ENCODE peak calls at places on chromosomes 1 and 21, in nine cellular contexts. N is fibroblast of lung, K is transverse colon, M is foreskin keratinocyte, Q is gastrocnemius medialis, D is ascending aorta, A is hepatocyte, E is pancreas, J is A673. S is an unnamed sample.
A peak's percentile ranks its signal among the peaks of the same experiment; 100 is the strongest.

GRCh38 chr1:48673725-48674124 is 103.0 kb downstream of the BEND5 start:
- DNase-seq in A (peak; percentile 30), K (no peak), E (no peak), D (no peak), M (no peak), N (no peak), Q (no peak), J (no peak), S (no peak)

GRCh38 chr1:211259596-211260126 is 495 bp downstream of the RCOR3 start:
- DNase-seq in D (peak; percentile 77), M (peak; percentile 5), A (peak; percentile 86), K (peak; percentile 61), N (no peak), J (peak; percentile 75), E (peak; percentile 83), Q (peak; percentile 59), S (peak; percentile 82)

GRCh38 chr1:212954514-212954913 is 4.2 kb downstream of the VASH2 start:
- DNase-seq in J (no peak), Q (no peak), E (no peak), M (no peak), D (no peak), K (no peak), A (no peak), N (no peak), S (no peak)

GRCh38 chr1:195790514-195791168 is 817.6 kb downstream of the KCNT2 start:
- DNase-seq in J (no peak), D (no peak), K (no peak), M (no peak), A (no peak), E (peak; percentile 34), Q (no peak), N (no peak), S (no peak)

GRCh38 chr1:119489201-119489600 is 17.8 kb upstream of the HSD3B1 start:
- DNase-seq in A (no peak), Q (no peak), E (no peak), J (no peak), M (no peak), N (no peak), D (no peak), K (no peak), S (no peak)

GRCh38 chr1:57894315-57894714 is 470.5 kb upstream of the DAB1 start:
- DNase-seq in Q (no peak), M (peak; percentile 93), E (no peak), D (no peak), N (no peak), J (no peak), K (no peak), A (no peak), S (no peak)

GRCh38 chr21:45987121-45987711 is 5.6 kb downstream of the COL6A1 start:
- DNase-seq in D (peak; percentile 63), J (no peak), A (no peak), M (no peak), K (no peak), N (no peak), Q (peak; percentile 9), E (peak; percentile 80), S (peak; percentile 44)

GRCh38 chr1:235455806-235456205 is 48.4 kb downstream of the B3GALNT2 start:
- DNase-seq in M (no peak), J (no peak), D (no peak), N (no peak), Q (no peak), K (no peak), E (no peak), A (no peak), S (no peak)

GRCh38 chr1:234976880-234977680 is 151.6 kb downstream of the TOMM20 start:
- DNase-seq in A (no peak), M (no peak), E (no peak), K (no peak), N (no peak), Q (no peak), J (no peak), D (peak; percentile 64), S (no peak)

DNA sequence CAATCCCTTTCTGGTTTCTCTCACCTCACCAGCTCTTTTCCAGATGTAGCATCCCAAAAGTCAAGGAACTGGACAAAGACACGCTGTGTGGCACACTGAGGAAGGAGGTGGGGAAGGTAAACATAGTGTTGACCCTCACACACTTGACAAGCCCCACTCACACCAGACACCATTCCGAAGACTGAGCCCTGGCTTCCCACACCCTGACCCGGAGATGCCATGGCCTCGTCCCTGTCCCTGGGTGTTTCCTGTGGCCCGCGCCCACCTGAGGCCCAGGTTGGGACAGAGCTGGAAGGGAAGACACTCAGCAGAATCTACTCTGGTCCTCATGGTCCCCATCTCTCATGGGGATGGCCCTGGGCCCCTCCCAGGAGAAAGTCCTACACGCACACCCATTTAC is 16.4 kb downstream of the VWA5B1 start:
- DNase-seq in A (no peak), M (no peak), E (no peak), J (no peak), D (no peak), N (no peak), Q (no peak), K (no peak), S (no peak)
- H3K27me3 ChIP-seq in A (no peaks in the 10 kb centered on the region), M (peaks cover 23% of the 10 kb centered on the region), E (no peaks in the 10 kb centered on the region), J (peaks cover 7% of the 10 kb centered on the region), D (no peaks in the 10 kb centered on the region), N (peaks cover 4% of the 10 kb centered on the region), Q (no peaks in the 10 kb centered on the region), K (no peaks in the 10 kb centered on the region), S (no peaks in the 10 kb centered on the region)

GRCh38 chr1:94463056-94463764 is 45.0 kb downstream of the ABCD3 start:
- DNase-seq in E (no peak), M (no peak), N (no peak), J (no peak), Q (no peak), A (no peak), K (no peak), D (no peak), S (no peak)

GRCh38 chr1:94462606-94463005 is 44.4 kb downstream of the ABCD3 start:
- DNase-seq in K (no peak), N (no peak), M (no peak), Q (no peak), A (no peak), D (no peak), E (no peak), J (no peak), S (no peak)

DNA sequence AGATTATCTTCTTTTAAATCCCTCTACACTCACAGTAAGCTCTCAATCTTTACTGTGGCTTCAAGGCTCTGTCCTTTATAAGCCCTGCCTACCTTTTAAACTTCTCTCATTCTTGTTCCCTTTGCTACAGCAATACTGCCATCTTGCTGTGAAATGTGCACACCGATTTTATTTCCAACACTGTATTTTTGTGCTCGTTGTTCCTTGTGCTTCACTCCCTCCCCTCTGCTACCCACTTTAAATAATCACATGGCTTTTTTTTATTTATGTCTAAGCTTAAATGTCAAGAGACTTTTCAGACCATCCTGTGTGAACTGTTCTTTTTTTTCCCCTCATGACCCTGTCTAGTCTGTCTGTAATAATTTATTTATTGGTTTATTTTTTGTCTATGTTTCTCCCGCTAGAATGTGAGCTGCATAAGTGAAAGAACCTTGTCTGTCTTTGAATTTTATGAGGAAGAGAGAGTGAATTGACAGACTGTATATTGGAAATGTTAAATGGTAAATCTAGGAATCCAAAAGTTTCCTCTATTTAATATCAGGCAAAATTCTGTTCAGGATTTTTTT is 45.7 kb downstream of the ABCD3 start:
- DNase-seq in D (no peak), A (peak; percentile 48), M (peak; percentile 31), E (no peak), K (no peak), J (peak; percentile 70), N (peak; percentile 30), Q (no peak), S (no peak)
- TF ChIP-seq CTCF in D (peak; percentile 7), A (peak; percentile 56), M (peak; percentile 72), E (peak; percentile 40), K (peak; percentile 50), J (peak; percentile 73), N (peak; percentile 50), Q (peak; percentile 29), S (peak; percentile 65)

GRCh38 chr1:115652236-115652788 is 10.5 kb downstream of the VANGL1 start:
- DNase-seq in M (no peak), Q (no peak), E (no peak), K (no peak), N (no peak), D (no peak), J (no peak), A (no peak), S (no peak)
- H3K4me1 ChIP-seq in M (peaks cover 30% of the 10 kb centered on the region), Q (no peaks in the 10 kb centered on the region), E (peaks cover 23% of the 10 kb centered on the region), K (peaks cover 42% of the 10 kb centered on the region), N (peaks cover 6% of the 10 kb centered on the region), D (peaks cover 12% of the 10 kb centered on the region), J (peaks cover 36% of the 10 kb centered on the region), A (peaks cover 41% of the 10 kb centered on the region), S (peaks cover 4% of the 10 kb centered on the region)

DNA sequence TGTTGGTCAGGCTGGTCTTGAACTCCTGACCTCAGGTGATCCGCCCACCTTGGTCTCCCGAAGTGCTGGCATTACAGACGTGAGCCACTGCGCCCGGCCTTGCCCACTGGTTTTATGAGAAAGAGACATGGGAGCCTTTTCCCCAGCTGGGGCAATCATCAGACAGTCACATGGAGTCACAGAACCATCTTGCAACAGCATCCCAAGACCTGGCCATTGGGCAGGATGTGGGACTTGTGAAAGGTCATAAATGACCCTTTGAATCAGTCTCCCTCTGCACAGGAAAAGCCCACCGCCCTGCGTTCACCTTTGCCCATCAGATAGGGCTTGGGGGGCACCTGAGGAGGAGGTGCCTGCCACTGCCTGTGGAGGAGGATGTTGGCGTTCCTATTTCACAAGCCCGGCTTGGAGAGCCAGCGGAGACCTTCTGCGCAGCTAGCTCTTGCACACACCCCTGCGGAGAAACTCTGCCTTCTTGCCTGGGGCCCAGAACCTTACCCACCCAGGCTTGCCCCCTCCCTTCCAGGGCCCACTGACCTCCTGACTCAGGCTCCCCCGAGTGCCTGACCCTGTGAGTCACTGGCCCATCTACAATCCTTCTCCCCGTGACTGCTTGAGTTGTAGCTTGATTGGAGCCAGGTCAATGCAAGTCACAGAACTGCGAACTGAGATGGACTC is 3.6 kb downstream of the HES2 start:
- DNase-seq in K (no peak), D (no peak), E (no peak), J (no peak), M (no peak), A (no peak), N (no peak), Q (no peak), S (no peak)
- H3K27me3 ChIP-seq in K (peaks cover 74% of the 10 kb centered on the region), D (peaks cover 40% of the 10 kb centered on the region), E (no peaks in the 10 kb centered on the region), J (peaks cover 79% of the 10 kb centered on the region), M (peaks cover 19% of the 10 kb centered on the region), A (peaks cover 55% of the 10 kb centered on the region), N (peaks cover 45% of the 10 kb centered on the region), Q (peaks cover 77% of the 10 kb centered on the region), S (peaks cover 43% of the 10 kb centered on the region)

S was measured in psoas muscle.